ENCODE peak calls at places on chromosomes 16 and 17, in four cellular contexts. One of them, this sample, is unnamed.

GRCh38 chr17:28916302-28916934 is 13.5 kb upstream of the DHRS13 start:
- DNase-seq in H1: no peak
- DNase-seq in GM12878: no peak
- DNase-seq in K562: no peak
- DNase-seq in this sample: peak

GRCh38 chr16:84117482-84117843 is 721 bp upstream of the MBTPS1 start:
- DNase-seq in H1: no peak
- DNase-seq in GM12878: no peak
- DNase-seq in K562: peak
- DNase-seq in this sample: peak

GRCh38 chr16:73053379-73054130 is 5.6 kb upstream of the ZFHX3 start:
- DNase-seq in H1: no peak
- DNase-seq in GM12878: no peak
- DNase-seq in K562: no peak
- DNase-seq in this sample: peak

GRCh38 chr17:7019839-7020519 is 2.9 kb upstream of the BCL6B start:
- DNase-seq in H1: no peak
- DNase-seq in GM12878: no peak
- DNase-seq in K562: peak
- DNase-seq in this sample: peak

GRCh38 chr16:73616186-73616585 is 568.3 kb upstream of the ZFHX3 start:
- DNase-seq in H1: no peak
- DNase-seq in GM12878: no peak
- DNase-seq in K562: peak
- DNase-seq in this sample: no peak

GRCh38 chr17:64005734-64006167 is 7.6 kb downstream of the PRR29 start:
- DNase-seq in H1: no peak
- DNase-seq in GM12878: no peak
- DNase-seq in K562: peak
- DNase-seq in this sample: peak

GRCh38 chr16:57781741-57782606 is 20.3 kb downstream of the KIFC3 start:
- DNase-seq in H1: no peak
- DNase-seq in GM12878: no peak
- DNase-seq in K562: no peak
- DNase-seq in this sample: no peak

GRCh38 chr16:51167170-51167710 is 16.2 kb upstream of the SALL1 start:
- DNase-seq in H1: no peak
- DNase-seq in GM12878: no peak
- DNase-seq in K562: no peak
- DNase-seq in this sample: no peak

GRCh38 chr16:52976539-52977167 is 76.0 kb downstream of the CHD9NB start:
- DNase-seq in H1: no peak
- DNase-seq in GM12878: no peak
- DNase-seq in K562: peak
- DNase-seq in this sample: peak

GRCh38 chr17:74457820-74458166 is 8.6 kb upstream of the CD300A start:
- DNase-seq in H1: no peak
- DNase-seq in GM12878: no peak
- DNase-seq in K562: no peak
- DNase-seq in this sample: no peak

GRCh38 chr17:41547921-41548843 is 20.1 kb upstream of the KRT19 start:
- DNase-seq in H1: no peak
- DNase-seq in GM12878: no peak
- DNase-seq in K562: peak
- DNase-seq in this sample: peak

GRCh38 chr17:40134184-40134583 is 6.2 kb upstream of the CASC3 start:
- DNase-seq in H1: no peak
- DNase-seq in GM12878: no peak
- DNase-seq in K562: no peak
- DNase-seq in this sample: no peak

GRCh38 chr17:81305051-81305630 is 10.0 kb upstream of the SLC38A10 start:
- DNase-seq in H1: no peak
- DNase-seq in GM12878: no peak
- DNase-seq in K562: no peak
- DNase-seq in this sample: no peak

GRCh38 chr17:81306898-81307510 is 11.9 kb upstream of the SLC38A10 start:
- DNase-seq in H1: no peak
- DNase-seq in GM12878: no peak
- DNase-seq in K562: no peak
- DNase-seq in this sample: no peak

GRCh38 chr17:81308161-81308560 is 13.1 kb upstream of the SLC38A10 start:
- DNase-seq in H1: no peak
- DNase-seq in GM12878: no peak
- DNase-seq in K562: no peak
- DNase-seq in this sample: no peak

GRCh38 chr17:81307636-81308035 is 12.5 kb upstream of the SLC38A10 start:
- DNase-seq in H1: no peak
- DNase-seq in GM12878: no peak
- DNase-seq in K562: no peak
- DNase-seq in this sample: no peak

GRCh38 chr17:81306491-81306890 is 11.4 kb upstream of the SLC38A10 start:
- DNase-seq in H1: no peak
- DNase-seq in GM12878: no peak
- DNase-seq in K562: no peak
- DNase-seq in this sample: no peak
- TF ChIP-seq NRF1 in H1: no peak
- TF ChIP-seq NRF1 in GM12878: no peak
- TF ChIP-seq NRF1 in K562: no peak
- TF ChIP-seq NRF1 in this sample: no peak

GRCh38 chr17:2709173-2709661 is 2.3 kb downstream of the CLUH start:
- DNase-seq in H1: no peak
- DNase-seq in GM12878: peak
- DNase-seq in K562: no peak
- DNase-seq in this sample: no peak

GRCh38 chr17:2711608-2712299 is at the start of gene CLUH:
- DNase-seq in H1: no peak
- DNase-seq in GM12878: peak
- DNase-seq in K562: peak
- DNase-seq in this sample: peak

GRCh38 chr17:2710804-2711607 is 558 bp downstream of the CLUH start:
- DNase-seq in H1: no peak
- DNase-seq in GM12878: no peak
- DNase-seq in K562: no peak
- DNase-seq in this sample: peak

GRCh38 chr17:2708585-2709172 is 2.9 kb downstream of the CLUH start:
- DNase-seq in H1: no peak
- DNase-seq in GM12878: no peak
- DNase-seq in K562: no peak
- DNase-seq in this sample: no peak

GRCh38 chr17:2710075-2710803 is 1.3 kb downstream of the CLUH start:
- DNase-seq in H1: no peak
- DNase-seq in GM12878: no peak
- DNase-seq in K562: no peak
- DNase-seq in this sample: no peak
- TF ChIP-seq NRF1 in H1: no peak
- TF ChIP-seq NRF1 in GM12878: no peak
- TF ChIP-seq NRF1 in K562: no peak
- TF ChIP-seq NRF1 in this sample: no peak

GRCh38 chr16:71647391-71647790 is 21.4 kb downstream of the MARVELD3 start:
- DNase-seq in H1: no peak
- DNase-seq in GM12878: no peak
- DNase-seq in K562: no peak
- DNase-seq in this sample: no peak

GRCh38 chr16:71648162-71648561 is 22.2 kb downstream of the MARVELD3 start:
- DNase-seq in H1: no peak
- DNase-seq in GM12878: no peak
- DNase-seq in K562: no peak
- DNase-seq in this sample: no peak

GRCh38 chr16:71645450-71645849 is 19.5 kb downstream of the MARVELD3 start:
- DNase-seq in H1: no peak
- DNase-seq in GM12878: no peak
- DNase-seq in K562: peak
- DNase-seq in this sample: peak

GRCh38 chr16:71648921-71649320 is 22.9 kb downstream of the MARVELD3 start:
- DNase-seq in H1: no peak
- DNase-seq in GM12878: no peak
- DNase-seq in K562: no peak
- DNase-seq in this sample: no peak
- TF ChIP-seq NRF1 in H1: no peak
- TF ChIP-seq NRF1 in GM12878: no peak
- TF ChIP-seq NRF1 in K562: no peak
- TF ChIP-seq NRF1 in this sample: no peak

GRCh38 chr16:46822270-46822669 is 8.7 kb downstream of the C16orf87 start:
- DNase-seq in H1: no peak
- DNase-seq in GM12878: peak
- DNase-seq in K562: no peak
- DNase-seq in this sample: no peak
- TF ChIP-seq NRF1 in H1: no peak
- TF ChIP-seq NRF1 in GM12878: no peak
- TF ChIP-seq NRF1 in K562: no peak
- TF ChIP-seq NRF1 in this sample: no peak

GRCh38 chr16:5069854-5070253 is 1.8 kb upstream of the ALG1 start:
- DNase-seq in H1: no peak
- DNase-seq in GM12878: no peak
- DNase-seq in K562: no peak
- DNase-seq in this sample: no peak
- TF ChIP-seq NRF1 in H1: no peak
- TF ChIP-seq NRF1 in GM12878: no peak
- TF ChIP-seq NRF1 in K562: no peak
- TF ChIP-seq NRF1 in this sample: no peak

GRCh38 chr17:16456770-16457316 is 35.1 kb downstream of the LRRC75A start:
- DNase-seq in H1: no peak
- DNase-seq in GM12878: no peak
- DNase-seq in K562: no peak
- DNase-seq in this sample: peak

GRCh38 chr17:16449121-16449570 is 33.8 kb downstream of the TRPV2 start:
- DNase-seq in H1: no peak
- DNase-seq in GM12878: no peak
- DNase-seq in K562: no peak
- DNase-seq in this sample: no peak

GRCh38 chr17:16455997-16456769 is 35.8 kb downstream of the LRRC75A start:
- DNase-seq in H1: no peak
- DNase-seq in GM12878: no peak
- DNase-seq in K562: no peak
- DNase-seq in this sample: no peak

GRCh38 chr17:16450028-16450427 is 34.7 kb downstream of the TRPV2 start:
- DNase-seq in H1: no peak
- DNase-seq in GM12878: no peak
- DNase-seq in K562: no peak
- DNase-seq in this sample: no peak

GRCh38 chr17:16453493-16453851 is 38.1 kb downstream of the TRPV2 start:
- DNase-seq in H1: no peak
- DNase-seq in GM12878: no peak
- DNase-seq in K562: no peak
- DNase-seq in this sample: no peak
- TF ChIP-seq NRF1 in H1: no peak
- TF ChIP-seq NRF1 in GM12878: no peak
- TF ChIP-seq NRF1 in K562: no peak
- TF ChIP-seq NRF1 in this sample: no peak

DNA sequence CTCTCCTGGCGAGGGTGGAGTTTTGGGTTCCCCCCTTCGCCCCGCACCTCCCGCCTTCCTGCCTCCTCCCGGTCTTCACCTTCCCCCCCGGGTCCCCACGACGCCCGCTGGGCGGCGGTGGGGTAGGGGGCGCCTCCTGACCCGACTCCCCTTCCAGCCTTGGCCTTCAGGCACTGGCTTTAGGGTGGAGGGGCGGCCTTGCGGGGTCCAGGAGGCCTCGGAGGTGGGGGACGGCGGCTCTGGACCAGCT is 2.4 kb downstream of the SLC16A3 start:
- DNase-seq in H1: no peak
- DNase-seq in GM12878: no peak
- DNase-seq in K562: no peak
- DNase-seq in this sample: no peak
- TF ChIP-seq NRF1 in H1: no peak
- TF ChIP-seq NRF1 in GM12878: no peak
- TF ChIP-seq NRF1 in K562: no peak
- TF ChIP-seq NRF1 in this sample: no peak

GRCh38 chr16:85891033-85891775 is 7.8 kb upstream of the IRF8 start:
- DNase-seq in H1: no peak
- DNase-seq in GM12878: no peak
- DNase-seq in K562: no peak
- DNase-seq in this sample: no peak
- TF ChIP-seq NRF1 in H1: no peak
- TF ChIP-seq NRF1 in GM12878: no peak
- TF ChIP-seq NRF1 in K562: no peak
- TF ChIP-seq NRF1 in this sample: no peak

DNA sequence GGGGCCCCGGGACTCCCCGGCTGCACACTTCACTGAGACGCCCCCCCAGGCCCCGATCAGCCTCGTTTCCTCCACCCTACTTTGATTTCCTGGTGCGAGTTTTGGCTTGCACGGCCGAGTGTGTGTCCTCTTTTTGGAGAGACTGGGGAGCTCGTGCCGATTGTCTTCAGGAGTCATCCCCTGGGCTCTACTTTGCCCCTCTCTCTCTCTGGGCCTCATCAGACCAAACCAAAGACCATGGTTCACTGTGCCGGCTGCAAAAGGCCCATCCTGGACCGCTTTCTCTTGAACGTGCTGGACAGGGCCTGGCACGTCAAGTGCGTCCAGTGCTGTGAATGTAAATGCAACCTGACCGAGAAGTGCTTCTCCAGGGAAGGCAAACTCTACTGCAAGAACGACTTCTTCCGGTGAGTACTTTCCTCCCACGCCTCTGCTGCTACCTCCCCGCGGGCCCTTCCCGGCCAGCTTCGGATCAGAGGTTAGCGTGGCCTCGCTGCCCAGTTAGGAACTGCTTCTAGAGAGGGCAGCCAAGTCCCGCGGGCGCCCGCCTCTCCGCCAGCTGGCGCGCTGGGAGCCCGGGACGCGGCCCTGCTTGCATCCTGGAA is 788 bp downstream of the LHX1 start:
- DNase-seq in H1: no peak
- DNase-seq in GM12878: no peak
- DNase-seq in K562: no peak
- DNase-seq in this sample: peak
- TF ChIP-seq NRF1 in H1: no peak
- TF ChIP-seq NRF1 in GM12878: no peak
- TF ChIP-seq NRF1 in K562: no peak
- TF ChIP-seq NRF1 in this sample: no peak

This sample was measured in SK-N-SH.